ENCODE peak calls at places on chromosomes 12 and 14, in ten cellular contexts. J is suprapubic skin, B is T-helper 1 cell, I is stomach, F is NCI-H2171, G is adipocyte, D is mucosa of gallbladder, K is iris pigment epithelial cell, E is T1000, T is neural crest cell. A is an unnamed sample.

GRCh38 chr14:48914382-48914781 is 671.8 kb downstream of the RPS29 start:
- DNase-seq in F (no peak), E (no peak), I (no peak), B (no peak), T (no peak), D (no peak), J (no peak), K (no peak), G (no peak), A (no peak)

GRCh38 chr12:42281281-42281680 is 43.2 kb upstream of the YAF2 start:
- DNase-seq in B (no peak), G (no peak), I (no peak), D (no peak), F (no peak), T (no peak), E (no peak), K (no peak), J (no peak), A (no peak)

GRCh38 chr14:39038542-39038941 is 64.5 kb downstream of the SEC23A start:
- DNase-seq in J (no peak), G (no peak), F (no peak), B (no peak), I (no peak), D (no peak), E (no peak), T (no peak), K (no peak), A (no peak)

GRCh38 chr12:57485695-57486094 is 2.2 kb upstream of the MARS1 start:
- DNase-seq in E (no peak), B (no peak), F (no peak), K (no peak), I (no peak), D (no peak), J (no peak), T (no peak), G (no peak), A (peak)

GRCh38 chr12:91577586-91578539 is 395.2 kb upstream of the DCN start:
- DNase-seq in F (no peak), B (no peak), G (peak), E (no peak), I (no peak), T (no peak), K (peak), J (no peak), D (no peak), A (no peak)

GRCh38 chr12:53298154-53298553 is 1.3 kb upstream of the MYG1 start:
- DNase-seq in G (peak), D (no peak), B (no peak), F (no peak), E (no peak), J (no peak), T (no peak), I (no peak), K (peak), A (no peak)

GRCh38 chr14:103041464-103041863 is 15.9 kb downstream of the CDC42BPB start:
- DNase-seq in K (no peak), I (no peak), G (no peak), E (no peak), F (no peak), J (no peak), B (no peak), T (no peak), D (no peak), A (no peak)

GRCh38 chr12:88416786-88417185 is 163.5 kb downstream of the KITLG start:
- DNase-seq in D (no peak), E (no peak), B (no peak), T (no peak), I (no peak), K (no peak), J (no peak), G (no peak), F (no peak), A (no peak)

GRCh38 chr12:14239350-14239934 is 126.0 kb upstream of the ATF7IP start:
- DNase-seq in I (no peak), J (no peak), G (peak), B (no peak), K (no peak), E (peak), F (no peak), D (peak), T (peak), A (no peak)

GRCh38 chr12:69512820-69513219 is 42.6 kb downstream of the FRS2 start:
- DNase-seq in E (no peak), J (no peak), K (peak), G (no peak), T (no peak), B (no peak), D (no peak), I (no peak), F (no peak), A (no peak)

GRCh38 chr14:60951781-60952435 is 29.0 kb downstream of the TRMT5 start:
- DNase-seq in B (no peak), D (no peak), F (no peak), T (no peak), K (no peak), E (no peak), I (no peak), J (no peak), G (peak), A (no peak)

GRCh38 chr12:58513866-58514265 is 406.4 kb downstream of the LRIG3 start:
- DNase-seq in J (no peak), K (no peak), F (no peak), I (no peak), T (no peak), B (no peak), G (no peak), D (no peak), E (no peak), A (no peak)

GRCh38 chr12:64682572-64683277 is 72.4 kb downstream of the RASSF3 start:
- DNase-seq in D (peak), J (no peak), T (no peak), K (peak), I (no peak), E (no peak), B (no peak), F (peak), G (no peak), A (no peak)

GRCh38 chr14:91374897-91375747 is 42.5 kb downstream of the CCDC88C start:
- DNase-seq in K (no peak), G (no peak), I (peak), D (no peak), T (no peak), B (peak), E (no peak), F (peak), J (no peak), A (no peak)

GRCh38 chr12:117090816-117091711 is 8.2 kb downstream of the TESC start:
- DNase-seq in J (no peak), I (peak), F (peak), B (no peak), D (peak), T (no peak), E (no peak), G (no peak), K (no peak), A (peak)

GRCh38 chr12:91920276-91920675 is 225.4 kb downstream of the BTG1 start:
- DNase-seq in T (no peak), G (peak), B (no peak), F (no peak), K (peak), D (no peak), I (no peak), E (peak), J (no peak), A (no peak)

GRCh38 chr14:87397499-87397898 is 595.5 kb downstream of the GALC start:
- DNase-seq in F (no peak), E (no peak), D (no peak), K (no peak), G (no peak), I (no peak), B (no peak), T (no peak), J (no peak), A (no peak)

GRCh38 chr12:1932264-1932777 is 13.9 kb upstream of the CACNA2D4 start:
- DNase-seq in F (peak), D (peak), G (no peak), K (no peak), B (no peak), I (peak), E (no peak), T (no peak), J (peak), A (peak)

GRCh38 chr12:92928962-92929915 is at the start of gene EEA1:
- DNase-seq in T (peak), I (peak), J (peak), E (peak), F (peak), D (peak), G (peak), K (peak), B (peak), A (peak)

GRCh38 chr12:58841058-58841798 is 79.1 kb downstream of the LRIG3 start:
- DNase-seq in B (no peak), K (no peak), D (peak), F (no peak), J (no peak), T (no peak), E (no peak), I (no peak), G (no peak), A (no peak)

GRCh38 chr12:68932701-68933563 is at the start of gene CPM:
- DNase-seq in I (peak), T (peak), K (peak), D (peak), E (peak), F (peak), B (peak), G (peak), J (no peak), A (peak)

GRCh38 chr12:33977887-33978286 is 44.4 kb upstream of the ALG10 start:
- DNase-seq in T (no peak), D (no peak), G (no peak), J (no peak), F (no peak), I (no peak), B (no peak), K (no peak), E (no peak), A (no peak)

GRCh38 chr12:132807295-132808222 is 21.1 kb downstream of the GOLGA3 start:
- DNase-seq in B (no peak), J (no peak), G (no peak), T (no peak), K (no peak), D (no peak), I (no peak), E (no peak), F (no peak), A (no peak)

GRCh38 chr14:104393898-104394605 is 185.5 kb upstream of the C14orf180 start:
- DNase-seq in D (peak), K (peak), G (no peak), F (peak), T (no peak), J (peak), I (peak), E (no peak), B (peak), A (peak)

GRCh38 chr14:105495101-105495989 is 4.3 kb downstream of the TEDC1 start:
- DNase-seq in G (no peak), I (no peak), F (no peak), E (no peak), K (no peak), B (no peak), J (no peak), T (no peak), D (no peak), A (peak)

GRCh38 chr12:46371718-46372130 is 849 bp downstream of the SLC38A2 start:
- DNase-seq in K (peak), E (peak), B (peak), G (peak), J (peak), F (peak), T (no peak), D (peak), I (peak), A (peak)

GRCh38 chr12:93198086-93198485 is 179.6 kb upstream of the NUDT4 start:
- DNase-seq in I (no peak), F (no peak), J (no peak), E (no peak), G (peak), T (no peak), B (no peak), K (peak), D (peak), A (no peak)

GRCh38 chr14:97634786-97635185 is 837.6 kb downstream of the VRK1 start:
- DNase-seq in D (no peak), K (no peak), T (no peak), I (no peak), G (no peak), B (peak), J (no peak), E (no peak), F (peak), A (no peak)

GRCh38 chr12:62434504-62435336 is 31.9 kb upstream of the MON2 start:
- DNase-seq in J (no peak), B (no peak), T (no peak), K (no peak), G (no peak), E (no peak), D (no peak), I (peak), F (no peak), A (no peak)

GRCh38 chr12:73585136-73585535 is 952.5 kb upstream of the ATXN7L3B start:
- DNase-seq in T (no peak), D (no peak), I (no peak), E (no peak), J (no peak), G (no peak), F (no peak), B (no peak), K (no peak), A (no peak)

GRCh38 chr12:104695453-104696148 is 238.9 kb downstream of the CHST11 start:
- DNase-seq in F (peak), J (no peak), T (no peak), G (peak), I (no peak), K (peak), B (peak), D (no peak), E (peak), A (peak)

GRCh38 chr14:81311816-81312215 is 88.3 kb downstream of the STON2 start:
- DNase-seq in J (no peak), D (no peak), F (peak), T (no peak), I (no peak), G (no peak), B (no peak), K (no peak), E (no peak), A (no peak)

GRCh38 chr12:81942588-81942987 is 183.4 kb upstream of the PPFIA2 start:
- DNase-seq in B (no peak), E (no peak), G (no peak), J (no peak), F (no peak), D (no peak), I (no peak), K (no peak), T (no peak), A (no peak)

GRCh38 chr14:53896773-53897172 is 59.9 kb downstream of the BMP4 start:
- DNase-seq in E (no peak), J (no peak), T (no peak), I (no peak), D (no peak), F (no peak), G (peak), K (no peak), B (no peak), A (no peak)

GRCh38 chr12:92108651-92109050 is 37.0 kb downstream of the BTG1 start:
- DNase-seq in F (peak), I (no peak), J (no peak), T (no peak), E (no peak), B (no peak), D (no peak), K (peak), G (peak), A (no peak)